ENCODE peak calls at places on chromosomes 13 and 19, in six cellular contexts. W, O, C, Q, J and M are unnamed samples.

GRCh38 chr19:13978306-13978705 is 26.0 kb downstream of the DCAF15 start:
- DNase-seq in O (no peak), C (peak), W (no peak), Q (no peak), J (no peak), M (no peak)

GRCh38 chr13:54573186-54573585 is 1544.6 kb downstream of the OLFM4 start:
- DNase-seq in W (no peak), C (no peak), J (no peak), Q (no peak), O (no peak), M (no peak)

GRCh38 chr19:15424692-15425272 is 6.0 kb upstream of the AKAP8L start:
- DNase-seq in J (no peak), C (no peak), W (no peak), Q (no peak), O (no peak), M (no peak)

GRCh38 chr13:109933476-109933875 is 147.1 kb upstream of the IRS2 start:
- DNase-seq in J (no peak), Q (no peak), W (no peak), C (peak), O (no peak), M (no peak)

GRCh38 chr19:51139299-51140018 is 2.6 kb upstream of the SIGLEC7 start:
- DNase-seq in O (no peak), J (no peak), W (no peak), Q (no peak), C (no peak), M (no peak)

GRCh38 chr13:30872685-30873443 is 33.2 kb upstream of the MEDAG start:
- DNase-seq in J (peak), C (no peak), W (no peak), Q (no peak), O (no peak), M (no peak)

GRCh38 chr19:13842294-13843103 is 34.4 kb upstream of the NANOS3 start:
- DNase-seq in O (no peak), J (peak), C (peak), Q (peak), W (no peak), M (peak)

GRCh38 chr13:50389726-50390125 is 374.5 kb downstream of the KCNRG start:
- DNase-seq in Q (no peak), J (no peak), W (no peak), C (no peak), O (peak), M (no peak)

GRCh38 chr19:9700229-9700981 is 25.5 kb upstream of the ZNF562 start:
- DNase-seq in C (no peak), Q (no peak), J (no peak), O (no peak), W (no peak), M (no peak)

GRCh38 chr13:42478531-42479156 is 95.3 kb upstream of the TNFSF11 start:
- DNase-seq in W (no peak), J (peak), O (no peak), Q (no peak), C (peak), M (peak)

GRCh38 chr19:54364775-54365257 is at the start of gene LAIR1:
- DNase-seq in W (no peak), O (no peak), C (no peak), Q (no peak), J (no peak), M (no peak)

GRCh38 chr13:71789952-71790351 is 77.1 kb downstream of the DACH1 start:
- DNase-seq in J (no peak), O (no peak), Q (no peak), W (no peak), C (no peak), M (no peak)

GRCh38 chr19:4524808-4525562 is 6.7 kb upstream of the PLIN4 start:
- DNase-seq in J (peak), Q (peak), O (no peak), W (peak), C (peak), M (peak)

GRCh38 chr13:29679357-29680050 is 84.0 kb upstream of the SLC7A1 start:
- DNase-seq in W (no peak), Q (no peak), C (peak), O (no peak), J (no peak), M (no peak)

GRCh38 chr19:48751835-48752510 is 468 bp downstream of the FUT1 start:
- DNase-seq in Q (no peak), W (no peak), J (no peak), O (no peak), C (no peak), M (no peak)

GRCh38 chr13:113291997-113292862 is 4.8 kb upstream of the LAMP1 start:
- DNase-seq in Q (no peak), W (no peak), O (no peak), J (no peak), C (no peak), M (no peak)